ENCODE peak calls at places on chromosome 13, in seven cellular contexts. One of them, this sample, is unnamed. For H3K27me3 and H3K4me1, the result is how much of the 10 kb centered on the place peaks cover.

GRCh38 chr13:76672422-76672821 is 213.8 kb downstream of the KCTD12 start:
- DNase-seq in left ventricle myocardium inferior: no peak
- DNase-seq in body of pancreas: no peak
- DNase-seq in Peyer's patch: no peak
- DNase-seq in CD8-positive, alpha-beta memory T cell: no peak
- DNase-seq in psoas muscle: no peak
- DNase-seq in effector memory CD4-positive, alpha-beta T cell: no peak
- DNase-seq in this sample: no peak

GRCh38 chr13:99800951-99801350 is 170.6 kb downstream of the ZIC5 start:
- DNase-seq in body of pancreas: no peak
- DNase-seq in effector memory CD4-positive, alpha-beta T cell: no peak
- DNase-seq in CD8-positive, alpha-beta memory T cell: no peak
- DNase-seq in psoas muscle: no peak
- DNase-seq in left ventricle myocardium inferior: no peak
- DNase-seq in Peyer's patch: no peak
- DNase-seq in this sample: no peak

GRCh38 chr13:93305886-93306285 is 79.3 kb downstream of the GPC6 start:
- DNase-seq in Peyer's patch: no peak
- DNase-seq in effector memory CD4-positive, alpha-beta T cell: no peak
- DNase-seq in CD8-positive, alpha-beta memory T cell: no peak
- DNase-seq in body of pancreas: no peak
- DNase-seq in psoas muscle: no peak
- DNase-seq in left ventricle myocardium inferior: no peak
- DNase-seq in this sample: no peak

GRCh38 chr13:95154441-95154886 is 146.8 kb downstream of the ABCC4 start:
- DNase-seq in Peyer's patch: no peak
- DNase-seq in left ventricle myocardium inferior: no peak
- DNase-seq in effector memory CD4-positive, alpha-beta T cell: no peak
- DNase-seq in psoas muscle: no peak
- DNase-seq in body of pancreas: no peak
- DNase-seq in CD8-positive, alpha-beta memory T cell: no peak
- DNase-seq in this sample: no peak

GRCh38 chr13:40648040-40648439 is 18.4 kb downstream of the FOXO1 start:
- DNase-seq in psoas muscle: no peak
- DNase-seq in effector memory CD4-positive, alpha-beta T cell: no peak
- DNase-seq in body of pancreas: no peak
- DNase-seq in CD8-positive, alpha-beta memory T cell: no peak
- DNase-seq in left ventricle myocardium inferior: no peak
- DNase-seq in Peyer's patch: no peak
- DNase-seq in this sample: no peak

GRCh38 chr13:21033866-21034601 is 27.4 kb downstream of the LATS2 start:
- DNase-seq in body of pancreas: peak
- DNase-seq in effector memory CD4-positive, alpha-beta T cell: no peak
- DNase-seq in CD8-positive, alpha-beta memory T cell: no peak
- DNase-seq in left ventricle myocardium inferior: no peak
- DNase-seq in Peyer's patch: no peak
- DNase-seq in psoas muscle: no peak
- DNase-seq in this sample: no peak

GRCh38 chr13:24038405-24038804 is 122.1 kb upstream of the SPATA13 start:
- DNase-seq in body of pancreas: no peak
- DNase-seq in effector memory CD4-positive, alpha-beta T cell: no peak
- DNase-seq in psoas muscle: no peak
- DNase-seq in left ventricle myocardium inferior: no peak
- DNase-seq in Peyer's patch: no peak
- DNase-seq in CD8-positive, alpha-beta memory T cell: no peak
- DNase-seq in this sample: no peak

GRCh38 chr13:23549724-23550123 is 20.5 kb upstream of the TNFRSF19 start:
- DNase-seq in left ventricle myocardium inferior: no peak
- DNase-seq in effector memory CD4-positive, alpha-beta T cell: no peak
- DNase-seq in CD8-positive, alpha-beta memory T cell: no peak
- DNase-seq in psoas muscle: no peak
- DNase-seq in Peyer's patch: no peak
- DNase-seq in body of pancreas: no peak
- DNase-seq in this sample: no peak

GRCh38 chr13:93227280-93227905 is 786 bp downstream of the GPC6 start:
- DNase-seq in effector memory CD4-positive, alpha-beta T cell: no peak
- DNase-seq in left ventricle myocardium inferior: no peak
- DNase-seq in body of pancreas: no peak
- DNase-seq in Peyer's patch: no peak
- DNase-seq in CD8-positive, alpha-beta memory T cell: no peak
- DNase-seq in psoas muscle: peak
- DNase-seq in this sample: peak

GRCh38 chr13:109412232-109412935 is 374.0 kb downstream of the IRS2 start:
- DNase-seq in body of pancreas: peak
- DNase-seq in left ventricle myocardium inferior: peak
- DNase-seq in Peyer's patch: peak
- DNase-seq in effector memory CD4-positive, alpha-beta T cell: no peak
- DNase-seq in CD8-positive, alpha-beta memory T cell: no peak
- DNase-seq in psoas muscle: peak
- DNase-seq in this sample: peak

GRCh38 chr13:35978607-35979316 is 152.4 kb downstream of the DCLK1 start:
- DNase-seq in CD8-positive, alpha-beta memory T cell: no peak
- DNase-seq in psoas muscle: no peak
- DNase-seq in body of pancreas: peak
- DNase-seq in Peyer's patch: no peak
- DNase-seq in effector memory CD4-positive, alpha-beta T cell: no peak
- DNase-seq in left ventricle myocardium inferior: no peak
- DNase-seq in this sample: no peak

GRCh38 chr13:100573121-100573520 is 15.5 kb downstream of the GGACT start:
- DNase-seq in effector memory CD4-positive, alpha-beta T cell: peak
- DNase-seq in psoas muscle: peak
- DNase-seq in CD8-positive, alpha-beta memory T cell: peak
- DNase-seq in left ventricle myocardium inferior: peak
- DNase-seq in Peyer's patch: peak
- DNase-seq in body of pancreas: peak
- DNase-seq in this sample: peak

GRCh38 chr13:59962343-59962742 is 201.4 kb downstream of the DIAPH3 start:
- DNase-seq in Peyer's patch: no peak
- DNase-seq in CD8-positive, alpha-beta memory T cell: no peak
- DNase-seq in effector memory CD4-positive, alpha-beta T cell: no peak
- DNase-seq in psoas muscle: no peak
- DNase-seq in body of pancreas: no peak
- DNase-seq in left ventricle myocardium inferior: no peak
- DNase-seq in this sample: no peak

GRCh38 chr13:33367931-33368330 is 82.4 kb upstream of the STARD13 start:
- DNase-seq in Peyer's patch: no peak
- DNase-seq in effector memory CD4-positive, alpha-beta T cell: no peak
- DNase-seq in left ventricle myocardium inferior: no peak
- DNase-seq in CD8-positive, alpha-beta memory T cell: no peak
- DNase-seq in psoas muscle: no peak
- DNase-seq in body of pancreas: no peak
- DNase-seq in this sample: no peak

GRCh38 chr13:47858678-47859050 is 142.4 kb downstream of the SUCLA2 start:
- DNase-seq in effector memory CD4-positive, alpha-beta T cell: no peak
- DNase-seq in psoas muscle: no peak
- DNase-seq in CD8-positive, alpha-beta memory T cell: no peak
- DNase-seq in Peyer's patch: no peak
- DNase-seq in body of pancreas: no peak
- DNase-seq in left ventricle myocardium inferior: no peak
- DNase-seq in this sample: no peak

GRCh38 chr13:110640591-110641029 is 25.3 kb downstream of the NAXD start:
- DNase-seq in left ventricle myocardium inferior: peak
- DNase-seq in psoas muscle: no peak
- DNase-seq in CD8-positive, alpha-beta memory T cell: no peak
- DNase-seq in body of pancreas: no peak
- DNase-seq in Peyer's patch: no peak
- DNase-seq in effector memory CD4-positive, alpha-beta T cell: no peak
- DNase-seq in this sample: peak

GRCh38 chr13:98454389-98454881 is 122.5 kb downstream of the STK24 start:
- DNase-seq in Peyer's patch: no peak
- DNase-seq in effector memory CD4-positive, alpha-beta T cell: no peak
- DNase-seq in left ventricle myocardium inferior: no peak
- DNase-seq in CD8-positive, alpha-beta memory T cell: no peak
- DNase-seq in psoas muscle: peak
- DNase-seq in body of pancreas: no peak
- DNase-seq in this sample: no peak

GRCh38 chr13:75830842-75831241 is 194.7 kb downstream of the LMO7 start:
- DNase-seq in left ventricle myocardium inferior: no peak
- DNase-seq in body of pancreas: no peak
- DNase-seq in Peyer's patch: no peak
- DNase-seq in psoas muscle: no peak
- DNase-seq in CD8-positive, alpha-beta memory T cell: no peak
- DNase-seq in effector memory CD4-positive, alpha-beta T cell: no peak
- DNase-seq in this sample: no peak

GRCh38 chr13:106499905-106500304 is 35.6 kb downstream of the EFNB2 start:
- DNase-seq in psoas muscle: no peak
- DNase-seq in CD8-positive, alpha-beta memory T cell: no peak
- DNase-seq in Peyer's patch: no peak
- DNase-seq in effector memory CD4-positive, alpha-beta T cell: no peak
- DNase-seq in body of pancreas: no peak
- DNase-seq in left ventricle myocardium inferior: no peak
- DNase-seq in this sample: no peak

GRCh38 chr13:45696610-45697226 is 5.4 kb upstream of the CBY2 start:
- DNase-seq in CD8-positive, alpha-beta memory T cell: no peak
- DNase-seq in body of pancreas: no peak
- DNase-seq in left ventricle myocardium inferior: no peak
- DNase-seq in effector memory CD4-positive, alpha-beta T cell: no peak
- DNase-seq in psoas muscle: no peak
- DNase-seq in Peyer's patch: no peak
- DNase-seq in this sample: no peak

DNA sequence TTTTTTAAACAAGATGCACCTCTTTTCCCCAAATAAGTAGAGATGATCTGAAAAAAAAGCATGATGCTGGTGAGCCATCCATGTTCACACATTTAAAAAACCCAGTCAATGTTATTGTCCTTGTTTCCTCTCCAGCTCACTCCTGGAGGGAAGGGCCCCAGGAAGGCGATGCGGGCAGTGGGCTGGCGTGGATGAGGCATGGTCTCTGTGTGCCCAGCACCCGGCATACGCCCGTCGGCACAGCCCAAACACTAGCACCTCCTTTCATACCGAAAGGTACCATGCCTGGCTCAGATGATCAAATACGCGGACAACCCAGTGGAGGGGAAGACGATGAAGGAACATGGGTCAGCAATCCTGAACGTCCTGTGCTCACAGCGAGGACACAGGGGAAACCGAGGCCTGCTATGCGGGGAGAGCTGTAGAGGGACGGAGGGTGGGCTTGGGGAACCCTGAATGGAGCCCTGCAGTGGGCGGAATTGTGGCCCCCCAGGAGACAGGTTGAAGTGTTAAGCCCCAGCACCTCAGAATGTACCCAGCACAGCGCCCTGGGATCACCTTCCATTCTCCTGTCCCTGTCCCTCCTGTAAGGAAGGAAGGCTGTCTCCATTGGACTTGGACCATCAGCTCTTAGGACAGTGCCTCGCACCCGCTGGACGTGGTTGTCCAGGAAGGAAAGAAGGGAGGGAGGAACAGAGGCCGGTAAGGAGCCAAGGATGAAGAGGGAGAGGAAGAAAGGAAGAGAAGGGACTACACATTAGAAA is 49.4 kb downstream of the SOX1 start:
- DNase-seq in Peyer's patch: no peak
- DNase-seq in body of pancreas: no peak
- DNase-seq in CD8-positive, alpha-beta memory T cell: no peak
- DNase-seq in left ventricle myocardium inferior: no peak
- DNase-seq in effector memory CD4-positive, alpha-beta T cell: no peak
- DNase-seq in psoas muscle: no peak
- DNase-seq in this sample: no peak
- H3K27me3 ChIP-seq in Peyer's patch: under half
- H3K27me3 ChIP-seq in body of pancreas: under half
- H3K27me3 ChIP-seq in CD8-positive, alpha-beta memory T cell: under half
- H3K27me3 ChIP-seq in left ventricle myocardium inferior: half or more
- H3K27me3 ChIP-seq in effector memory CD4-positive, alpha-beta T cell: under half
- H3K27me3 ChIP-seq in psoas muscle: under half
- H3K27me3 ChIP-seq in this sample: half or more

GRCh38 chr13:32126298-32126697 is 94.7 kb downstream of the FRY start:
- DNase-seq in body of pancreas: no peak
- DNase-seq in Peyer's patch: no peak
- DNase-seq in left ventricle myocardium inferior: no peak
- DNase-seq in psoas muscle: no peak
- DNase-seq in effector memory CD4-positive, alpha-beta T cell: no peak
- DNase-seq in CD8-positive, alpha-beta memory T cell: no peak
- DNase-seq in this sample: no peak
- H3K4me3 ChIP-seq in body of pancreas: no peak
- H3K4me3 ChIP-seq in Peyer's patch: no peak
- H3K4me3 ChIP-seq in left ventricle myocardium inferior: no peak
- H3K4me3 ChIP-seq in psoas muscle: no peak
- H3K4me3 ChIP-seq in effector memory CD4-positive, alpha-beta T cell: no peak
- H3K4me3 ChIP-seq in CD8-positive, alpha-beta memory T cell: no peak
- H3K4me3 ChIP-seq in this sample: no peak

GRCh38 chr13:72959643-72960042 is 99.2 kb upstream of the KLF5 start:
- DNase-seq in CD8-positive, alpha-beta memory T cell: no peak
- DNase-seq in body of pancreas: no peak
- DNase-seq in left ventricle myocardium inferior: no peak
- DNase-seq in Peyer's patch: no peak
- DNase-seq in psoas muscle: no peak
- DNase-seq in effector memory CD4-positive, alpha-beta T cell: no peak
- DNase-seq in this sample: no peak
- H3K4me1 ChIP-seq in CD8-positive, alpha-beta memory T cell: under half
- H3K4me1 ChIP-seq in body of pancreas: under half
- H3K4me1 ChIP-seq in left ventricle myocardium inferior: under half
- H3K4me1 ChIP-seq in Peyer's patch: under half
- H3K4me1 ChIP-seq in psoas muscle: under half
- H3K4me1 ChIP-seq in effector memory CD4-positive, alpha-beta T cell: under half
- H3K4me1 ChIP-seq in this sample: under half

GRCh38 chr13:51181752-51182383 is 40.3 kb upstream of the FAM124A start:
- DNase-seq in Peyer's patch: no peak
- DNase-seq in effector memory CD4-positive, alpha-beta T cell: no peak
- DNase-seq in CD8-positive, alpha-beta memory T cell: no peak
- DNase-seq in body of pancreas: no peak
- DNase-seq in psoas muscle: no peak
- DNase-seq in left ventricle myocardium inferior: no peak
- DNase-seq in this sample: no peak
- H3K27me3 ChIP-seq in Peyer's patch: under half
- H3K27me3 ChIP-seq in effector memory CD4-positive, alpha-beta T cell: under half
- H3K27me3 ChIP-seq in CD8-positive, alpha-beta memory T cell: under half
- H3K27me3 ChIP-seq in body of pancreas: under half
- H3K27me3 ChIP-seq in psoas muscle: under half
- H3K27me3 ChIP-seq in left ventricle myocardium inferior: under half
- H3K27me3 ChIP-seq in this sample: under half

DNA sequence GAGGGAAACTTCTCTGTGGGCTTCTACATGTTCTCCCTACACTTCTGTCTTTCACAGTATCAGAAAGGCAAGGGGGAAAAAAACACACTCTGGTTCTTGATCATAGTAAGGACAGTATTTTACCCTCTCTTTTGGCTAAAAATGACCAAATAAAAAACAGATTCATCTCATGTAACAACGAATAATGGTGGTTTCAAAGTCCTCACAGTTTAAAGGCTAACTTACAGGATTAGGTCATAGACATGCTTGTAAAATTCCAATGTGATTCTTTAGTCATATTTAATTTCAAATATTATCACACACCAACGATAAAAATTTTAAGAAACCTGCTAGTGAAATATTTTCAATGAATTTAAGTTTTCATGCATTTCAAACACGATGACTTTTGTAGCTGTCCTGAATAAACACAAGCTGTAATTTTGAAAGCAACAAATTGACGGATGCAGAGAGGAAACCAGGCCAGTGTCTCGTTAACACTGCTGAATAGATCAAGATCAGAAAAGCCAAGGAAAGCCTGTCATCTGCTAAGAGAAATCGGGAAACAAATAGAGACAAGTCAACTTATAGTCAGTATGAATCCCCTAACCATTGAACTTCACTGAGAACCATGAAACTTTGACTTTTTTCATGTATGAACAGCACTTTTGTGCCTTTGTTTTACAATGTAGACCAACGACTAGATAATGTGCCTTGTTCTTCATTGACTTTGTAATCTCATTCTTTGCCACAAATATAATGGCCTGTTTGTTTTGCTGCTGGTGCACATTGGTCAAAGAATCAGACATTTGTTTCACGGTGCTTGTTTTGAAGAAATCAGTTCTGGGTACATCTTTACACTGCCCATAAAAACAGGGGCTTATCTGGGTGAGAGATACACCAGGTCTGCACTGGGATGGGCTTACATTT is 22.0 kb downstream of the MBNL2 start:
- DNase-seq in body of pancreas: no peak
- DNase-seq in left ventricle myocardium inferior: no peak
- DNase-seq in psoas muscle: no peak
- DNase-seq in Peyer's patch: no peak
- DNase-seq in effector memory CD4-positive, alpha-beta T cell: no peak
- DNase-seq in CD8-positive, alpha-beta memory T cell: no peak
- DNase-seq in this sample: no peak
- H3K4me3 ChIP-seq in body of pancreas: no peak
- H3K4me3 ChIP-seq in left ventricle myocardium inferior: peak
- H3K4me3 ChIP-seq in psoas muscle: peak
- H3K4me3 ChIP-seq in Peyer's patch: no peak
- H3K4me3 ChIP-seq in effector memory CD4-positive, alpha-beta T cell: no peak
- H3K4me3 ChIP-seq in CD8-positive, alpha-beta memory T cell: no peak
- H3K4me3 ChIP-seq in this sample: no peak

This sample was measured in BE2C.